ENCODE peak calls at places on chromosomes 3 and 15, in seven cellular contexts. One of them, this sample, is unnamed.

GRCh38 chr3:16468114-16469098 is 45.1 kb downstream of the RFTN1 start:
- DNase-seq in GM23248: no peak
- DNase-seq in CD8-positive, alpha-beta T cell: no peak
- DNase-seq in sigmoid colon: no peak
- DNase-seq in A673: peak
- DNase-seq in left lung: no peak
- DNase-seq in AG04450: no peak
- DNase-seq in this sample: no peak

GRCh38 chr3:145952541-145952940 is 208.4 kb downstream of the PLOD2 start:
- DNase-seq in GM23248: peak
- DNase-seq in CD8-positive, alpha-beta T cell: no peak
- DNase-seq in sigmoid colon: no peak
- DNase-seq in A673: no peak
- DNase-seq in left lung: no peak
- DNase-seq in AG04450: peak
- DNase-seq in this sample: no peak

GRCh38 chr3:155418426-155418825 is 124.9 kb upstream of the STRIT1 start:
- DNase-seq in GM23248: no peak
- DNase-seq in CD8-positive, alpha-beta T cell: no peak
- DNase-seq in sigmoid colon: peak
- DNase-seq in A673: no peak
- DNase-seq in left lung: no peak
- DNase-seq in AG04450: no peak
- DNase-seq in this sample: no peak

GRCh38 chr3:128196645-128197044 is 43.4 kb downstream of the EEFSEC start:
- DNase-seq in GM23248: no peak
- DNase-seq in CD8-positive, alpha-beta T cell: no peak
- DNase-seq in sigmoid colon: no peak
- DNase-seq in A673: no peak
- DNase-seq in left lung: no peak
- DNase-seq in AG04450: no peak
- DNase-seq in this sample: no peak

GRCh38 chr3:149542375-149543312 is 68.1 kb downstream of the TM4SF4 start:
- DNase-seq in GM23248: peak
- DNase-seq in CD8-positive, alpha-beta T cell: no peak
- DNase-seq in sigmoid colon: no peak
- DNase-seq in A673: peak
- DNase-seq in left lung: no peak
- DNase-seq in AG04450: no peak
- DNase-seq in this sample: no peak

GRCh38 chr3:60055765-60056164 is 1005.9 kb upstream of the CFAP20DC start:
- DNase-seq in GM23248: peak
- DNase-seq in CD8-positive, alpha-beta T cell: no peak
- DNase-seq in sigmoid colon: no peak
- DNase-seq in A673: no peak
- DNase-seq in left lung: no peak
- DNase-seq in AG04450: no peak
- DNase-seq in this sample: no peak

GRCh38 chr3:169813757-169814517 is 1.2 kb upstream of the LRRC34 start:
- DNase-seq in GM23248: peak
- DNase-seq in CD8-positive, alpha-beta T cell: peak
- DNase-seq in sigmoid colon: no peak
- DNase-seq in A673: peak
- DNase-seq in left lung: peak
- DNase-seq in AG04450: no peak
- DNase-seq in this sample: peak

GRCh38 chr3:23576379-23576959 is 229.3 kb upstream of the UBE2E1 start:
- DNase-seq in GM23248: no peak
- DNase-seq in CD8-positive, alpha-beta T cell: no peak
- DNase-seq in sigmoid colon: no peak
- DNase-seq in A673: no peak
- DNase-seq in left lung: no peak
- DNase-seq in AG04450: no peak
- DNase-seq in this sample: no peak

GRCh38 chr15:80978685-80979084 is 10.9 kb downstream of the MESD start:
- DNase-seq in GM23248: peak
- DNase-seq in CD8-positive, alpha-beta T cell: no peak
- DNase-seq in sigmoid colon: no peak
- DNase-seq in A673: peak
- DNase-seq in left lung: no peak
- DNase-seq in AG04450: no peak
- DNase-seq in this sample: no peak

GRCh38 chr3:189557824-189558223 is 73.4 kb upstream of the TP63 start:
- DNase-seq in GM23248: peak
- DNase-seq in CD8-positive, alpha-beta T cell: no peak
- DNase-seq in sigmoid colon: no peak
- DNase-seq in A673: no peak
- DNase-seq in left lung: no peak
- DNase-seq in AG04450: no peak
- DNase-seq in this sample: no peak

GRCh38 chr3:127953636-127954035 is 38.6 kb downstream of the KBTBD12 start:
- DNase-seq in GM23248: peak
- DNase-seq in CD8-positive, alpha-beta T cell: no peak
- DNase-seq in sigmoid colon: no peak
- DNase-seq in A673: no peak
- DNase-seq in left lung: no peak
- DNase-seq in AG04450: no peak
- DNase-seq in this sample: no peak

GRCh38 chr3:113132571-113132996 is 78.8 kb upstream of the BOC start:
- DNase-seq in GM23248: peak
- DNase-seq in CD8-positive, alpha-beta T cell: no peak
- DNase-seq in sigmoid colon: no peak
- DNase-seq in A673: no peak
- DNase-seq in left lung: no peak
- DNase-seq in AG04450: no peak
- DNase-seq in this sample: no peak

GRCh38 chr15:39181901-39182300 is 399.0 kb upstream of the THBS1 start:
- DNase-seq in GM23248: peak
- DNase-seq in CD8-positive, alpha-beta T cell: no peak
- DNase-seq in sigmoid colon: no peak
- DNase-seq in A673: no peak
- DNase-seq in left lung: no peak
- DNase-seq in AG04450: no peak
- DNase-seq in this sample: no peak

GRCh38 chr3:8239718-8240698 is 261.6 kb upstream of the LMCD1 start:
- DNase-seq in GM23248: peak
- DNase-seq in CD8-positive, alpha-beta T cell: peak
- DNase-seq in sigmoid colon: no peak
- DNase-seq in A673: peak
- DNase-seq in left lung: no peak
- DNase-seq in AG04450: peak
- DNase-seq in this sample: no peak

GRCh38 chr3:150469031-150469930 is 61.2 kb downstream of the TSC22D2 start:
- DNase-seq in GM23248: peak
- DNase-seq in CD8-positive, alpha-beta T cell: no peak
- DNase-seq in sigmoid colon: peak
- DNase-seq in A673: peak
- DNase-seq in left lung: no peak
- DNase-seq in AG04450: peak
- DNase-seq in this sample: no peak

GRCh38 chr3:121757087-121757811 is 7.7 kb upstream of the GOLGB1 start:
- DNase-seq in GM23248: no peak
- DNase-seq in CD8-positive, alpha-beta T cell: no peak
- DNase-seq in sigmoid colon: no peak
- DNase-seq in A673: peak
- DNase-seq in left lung: no peak
- DNase-seq in AG04450: no peak
- DNase-seq in this sample: no peak

GRCh38 chr3:79354179-79354688 is 413.6 kb downstream of the ROBO1 start:
- DNase-seq in GM23248: no peak
- DNase-seq in CD8-positive, alpha-beta T cell: no peak
- DNase-seq in sigmoid colon: no peak
- DNase-seq in A673: peak
- DNase-seq in left lung: no peak
- DNase-seq in AG04450: no peak
- DNase-seq in this sample: no peak

GRCh38 chr15:65791335-65792129 is 561 bp downstream of the DENND4A start:
- DNase-seq in GM23248: peak
- DNase-seq in CD8-positive, alpha-beta T cell: peak
- DNase-seq in sigmoid colon: peak
- DNase-seq in A673: peak
- DNase-seq in left lung: peak
- DNase-seq in AG04450: no peak
- DNase-seq in this sample: peak

GRCh38 chr3:134463676-134464611 is 21.8 kb downstream of the ANAPC13 start:
- DNase-seq in GM23248: peak
- DNase-seq in CD8-positive, alpha-beta T cell: no peak
- DNase-seq in sigmoid colon: peak
- DNase-seq in A673: peak
- DNase-seq in left lung: no peak
- DNase-seq in AG04450: peak
- DNase-seq in this sample: no peak

GRCh38 chr15:71804226-71804625 is 6.1 kb upstream of the NR2E3 start:
- DNase-seq in GM23248: no peak
- DNase-seq in CD8-positive, alpha-beta T cell: no peak
- DNase-seq in sigmoid colon: no peak
- DNase-seq in A673: no peak
- DNase-seq in left lung: no peak
- DNase-seq in AG04450: no peak
- DNase-seq in this sample: no peak

GRCh38 chr3:140093742-140094141 is 158.8 kb downstream of the CLSTN2 start:
- DNase-seq in GM23248: peak
- DNase-seq in CD8-positive, alpha-beta T cell: no peak
- DNase-seq in sigmoid colon: peak
- DNase-seq in A673: peak
- DNase-seq in left lung: no peak
- DNase-seq in AG04450: peak
- DNase-seq in this sample: no peak

DNA sequence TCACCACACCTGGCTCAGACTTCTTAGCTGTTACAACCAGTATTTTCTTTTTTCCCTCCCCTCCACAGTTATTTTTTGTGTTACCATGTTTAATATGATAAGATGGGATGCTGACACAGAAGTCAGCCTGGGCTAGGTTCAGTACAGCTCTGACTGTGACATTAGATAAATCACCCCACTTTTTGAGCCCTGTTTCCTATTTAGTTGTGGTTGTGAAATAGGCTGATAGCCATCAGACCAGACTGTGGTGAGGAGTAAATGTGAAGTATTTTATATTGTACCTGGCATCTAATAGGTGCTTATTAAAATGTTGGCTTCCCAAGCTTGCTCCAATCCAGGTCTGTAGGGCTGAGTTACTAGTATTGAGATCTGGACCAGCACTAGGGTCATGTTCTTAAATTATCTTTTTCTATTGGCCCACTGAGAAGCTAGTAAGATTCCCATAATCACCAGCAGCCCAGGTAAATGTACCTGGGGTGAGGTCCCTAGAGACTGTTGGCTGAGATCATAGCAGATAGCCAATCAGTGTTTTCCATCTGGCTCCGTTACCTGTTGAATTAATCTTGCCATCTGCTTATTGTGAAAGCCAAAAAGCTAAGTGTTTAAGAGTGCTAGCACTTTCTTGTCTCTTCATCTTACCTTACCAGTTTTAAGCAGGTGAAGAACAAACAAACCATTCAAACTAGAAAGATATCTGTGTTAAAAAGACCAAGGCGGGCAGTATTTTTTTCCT is 61.0 kb downstream of the CCK start:
- DNase-seq in GM23248: no peak
- DNase-seq in CD8-positive, alpha-beta T cell: no peak
- DNase-seq in sigmoid colon: no peak
- DNase-seq in A673: no peak
- DNase-seq in left lung: no peak
- DNase-seq in AG04450: no peak
- DNase-seq in this sample: no peak
- H3K27ac ChIP-seq in GM23248: no peak
- H3K27ac ChIP-seq in CD8-positive, alpha-beta T cell: no peak
- H3K27ac ChIP-seq in sigmoid colon: no peak
- H3K27ac ChIP-seq in A673: no peak
- H3K27ac ChIP-seq in left lung: no peak
- H3K27ac ChIP-seq in AG04450: peak
- H3K27ac ChIP-seq in this sample: no peak

GRCh38 chr3:122794779-122795673 is at the start of gene SLC49A4:
- DNase-seq in GM23248: peak
- DNase-seq in CD8-positive, alpha-beta T cell: peak
- DNase-seq in sigmoid colon: peak
- DNase-seq in A673: peak
- DNase-seq in left lung: peak
- DNase-seq in AG04450: no peak
- DNase-seq in this sample: peak
- H3K27ac ChIP-seq in GM23248: peak
- H3K27ac ChIP-seq in CD8-positive, alpha-beta T cell: peak
- H3K27ac ChIP-seq in sigmoid colon: peak
- H3K27ac ChIP-seq in A673: peak
- H3K27ac ChIP-seq in left lung: peak
- H3K27ac ChIP-seq in AG04450: peak
- H3K27ac ChIP-seq in this sample: peak

GRCh38 chr3:184908859-184909258 is 96.9 kb downstream of the VPS8 start:
- DNase-seq in GM23248: no peak
- DNase-seq in CD8-positive, alpha-beta T cell: no peak
- DNase-seq in sigmoid colon: no peak
- DNase-seq in A673: no peak
- DNase-seq in left lung: no peak
- DNase-seq in AG04450: no peak
- DNase-seq in this sample: no peak

GRCh38 chr3:184914628-184915027 is 102.7 kb downstream of the VPS8 start:
- DNase-seq in GM23248: no peak
- DNase-seq in CD8-positive, alpha-beta T cell: no peak
- DNase-seq in sigmoid colon: no peak
- DNase-seq in A673: no peak
- DNase-seq in left lung: no peak
- DNase-seq in AG04450: no peak
- DNase-seq in this sample: no peak

GRCh38 chr3:184911570-184911969 is 99.6 kb downstream of the VPS8 start:
- DNase-seq in GM23248: no peak
- DNase-seq in CD8-positive, alpha-beta T cell: no peak
- DNase-seq in sigmoid colon: no peak
- DNase-seq in A673: no peak
- DNase-seq in left lung: no peak
- DNase-seq in AG04450: no peak
- DNase-seq in this sample: no peak

GRCh38 chr3:184910664-184911063 is 98.7 kb downstream of the VPS8 start:
- DNase-seq in GM23248: no peak
- DNase-seq in CD8-positive, alpha-beta T cell: no peak
- DNase-seq in sigmoid colon: no peak
- DNase-seq in A673: no peak
- DNase-seq in left lung: no peak
- DNase-seq in AG04450: no peak
- DNase-seq in this sample: no peak

GRCh38 chr3:184912166-184912565 is 100.2 kb downstream of the VPS8 start:
- DNase-seq in GM23248: no peak
- DNase-seq in CD8-positive, alpha-beta T cell: no peak
- DNase-seq in sigmoid colon: no peak
- DNase-seq in A673: no peak
- DNase-seq in left lung: no peak
- DNase-seq in AG04450: no peak
- DNase-seq in this sample: no peak
- H3K27ac ChIP-seq in GM23248: no peak
- H3K27ac ChIP-seq in CD8-positive, alpha-beta T cell: no peak
- H3K27ac ChIP-seq in sigmoid colon: no peak
- H3K27ac ChIP-seq in A673: no peak
- H3K27ac ChIP-seq in left lung: no peak
- H3K27ac ChIP-seq in AG04450: no peak
- H3K27ac ChIP-seq in this sample: no peak

GRCh38 chr3:71048948-71049347 is 534.6 kb downstream of the FOXP1 start:
- DNase-seq in GM23248: no peak
- DNase-seq in CD8-positive, alpha-beta T cell: no peak
- DNase-seq in sigmoid colon: no peak
- DNase-seq in A673: no peak
- DNase-seq in left lung: no peak
- DNase-seq in AG04450: no peak
- DNase-seq in this sample: no peak
- H3K27ac ChIP-seq in GM23248: no peak
- H3K27ac ChIP-seq in CD8-positive, alpha-beta T cell: no peak
- H3K27ac ChIP-seq in sigmoid colon: peak
- H3K27ac ChIP-seq in A673: no peak
- H3K27ac ChIP-seq in left lung: no peak
- H3K27ac ChIP-seq in AG04450: no peak
- H3K27ac ChIP-seq in this sample: peak